ENCODE peak calls at places on chromosomes 4 and X, in nine cellular contexts. G is NCI-H1694 treated with DMSO at 0.1 percent for 48 hours; M is stimulated activated CD4-positive, alpha-beta T cell treated with anti-CD3 and anti-CD28 coated beads, Interleukin-2, amount 100 ng/mL, for 48 hours; U is NCI-H1092; E is memory B cell; D is GM12878; N is fibroblast of pulmonary artery; T is neural crest cell; J is skeletal muscle cell. X is an unnamed sample.

GRCh38 chr4:55017406-55017805 is 108.0 kb downstream of the KDR start:
- DNase-seq in M (no peak), U (no peak), D (no peak), T (no peak), N (no peak), J (no peak), G (no peak), E (no peak), X (no peak)

GRCh38 chr4:3197366-3198105 is 51.4 kb upstream of the MSANTD1 start:
- DNase-seq in J (no peak), E (no peak), G (no peak), N (no peak), D (no peak), U (no peak), M (no peak), T (no peak), X (no peak)

GRCh38 chr4:142846729-142847606 is 867 bp upstream of the INPP4B start:
- DNase-seq in M (peak; percentile 57), N (peak; percentile 20), T (peak; percentile 9), G (no peak), D (no peak), U (peak; percentile 5), J (no peak), E (peak; percentile 4), X (no peak)

GRCh38 chr4:8682725-8683124 is 90.2 kb downstream of the CPZ start:
- DNase-seq in J (no peak), U (no peak), T (no peak), G (no peak), E (no peak), M (no peak), N (no peak), D (no peak), X (peak; percentile 50)

GRCh38 chrX:124651031-124651430 is 304.7 kb downstream of the SH2D1A start:
- DNase-seq in J (no peak), T (no peak), U (no peak), E (no peak), D (no peak), N (no peak), M (no peak), G (peak; percentile 58), X (no peak)

GRCh38 chr4:23889814-23890269 is at the start of gene PPARGC1A:
- DNase-seq in U (peak; percentile 30), D (no peak), N (peak; percentile 26), T (peak; percentile 13), E (no peak), G (no peak), J (no peak), M (no peak), X (peak; percentile 80)

GRCh38 chr4:141021397-141022194 is 111.7 kb downstream of the RNF150 start:
- DNase-seq in N (no peak), M (no peak), E (no peak), U (no peak), G (peak; percentile 89), T (no peak), J (no peak), D (no peak), X (no peak)

GRCh38 chr4:10608501-10609219 is 75.9 kb downstream of the CLNK start:
- DNase-seq in D (no peak), N (peak; percentile 7), E (peak; percentile 1), M (no peak), J (no peak), U (no peak), T (no peak), G (no peak), X (no peak)

GRCh38 chrX:3968749-3969148 is 255.3 kb upstream of the PRKX start:
- DNase-seq in G (no peak), M (no peak), T (no peak), J (no peak), N (no peak), D (no peak), E (no peak), U (no peak), X (no peak)

GRCh38 chr4:55993994-55994657 is 45.4 kb downstream of the CEP135 start:
- DNase-seq in D (peak; percentile 31), J (no peak), T (no peak), E (no peak), N (no peak), G (no peak), U (no peak), M (peak; percentile 4), X (no peak)

GRCh38 chr4:118941799-118942198 is 53.1 kb downstream of the SYNPO2 start:
- DNase-seq in E (no peak), T (no peak), N (peak; percentile 12), M (no peak), J (no peak), U (no peak), D (no peak), G (no peak), X (no peak)

GRCh38 chr4:19025031-19025430 is 1003.5 kb upstream of the LCORL start:
- DNase-seq in J (no peak), T (no peak), M (no peak), E (no peak), D (no peak), U (no peak), G (no peak), N (no peak), X (no peak)

GRCh38 chr4:7156273-7157139 is 35.8 kb upstream of the SORCS2 start:
- DNase-seq in M (no peak), N (peak; percentile 50), J (no peak), T (peak; percentile 28), D (no peak), U (no peak), E (no peak), G (no peak), X (peak; percentile 73)

GRCh38 chrX:49174723-49175122 is 3.0 kb downstream of the PLP2 start:
- DNase-seq in G (no peak), E (no peak), D (no peak), M (no peak), T (no peak), J (no peak), U (no peak), N (no peak), X (no peak)

GRCh38 chr4:138398297-138398696 is 156.1 kb upstream of the SLC7A11 start:
- DNase-seq in M (no peak), U (no peak), N (peak; percentile 14), D (no peak), J (no peak), E (no peak), T (no peak), G (no peak), X (no peak)

GRCh38 chrX:18721683-18722499 is 14.4 kb downstream of the PPEF1 start:
- DNase-seq in M (no peak), D (no peak), J (no peak), N (no peak), U (no peak), T (no peak), G (no peak), E (no peak), X (no peak)

GRCh38 chr4:87093443-87094123 is 126.8 kb downstream of the KLHL8 start:
- DNase-seq in G (peak; percentile 54), T (peak; percentile 45), M (no peak), J (no peak), E (peak; percentile 35), U (peak; percentile 59), D (peak; percentile 43), N (peak; percentile 67), X (no peak)